ENCODE peak calls at places on chromosomes 6 and 20, in four cellular contexts. Q is HFFc6, F is iPS-NIHi11, V is mucosa of descending colon. H is an unnamed sample.
A peak's percentile ranks its signal among the peaks of the same experiment; 100 is the strongest.

GRCh38 chr6:34053721-34054120 is 92.2 kb downstream of the GRM4 start:
- DNase-seq in F (no peak), V (peak; percentile 54), Q (no peak), H (no peak)

GRCh38 chr20:43863821-43864544 is 50.7 kb upstream of the TOX2 start:
- DNase-seq in Q (no peak), F (no peak), V (no peak), H (no peak)

GRCh38 chr6:50128420-50129005 is 78.8 kb upstream of the DEFB112 start:
- DNase-seq in Q (peak; percentile 23), F (no peak), V (no peak), H (no peak)

GRCh38 chr6:35739645-35740517 is 3.0 kb downstream of the ARMC12 start:
- DNase-seq in Q (no peak), F (peak; percentile 42), V (no peak), H (no peak)

GRCh38 chr6:166073082-166073481 is 94.6 kb downstream of the TBXT start:
- DNase-seq in V (no peak), Q (no peak), F (no peak), H (no peak)

GRCh38 chr6:17768388-17768787 is 61.7 kb upstream of the NUP153 start:
- DNase-seq in Q (no peak), V (no peak), F (peak; percentile 59), H (no peak)

GRCh38 chr6:139370047-139370706 is 4.3 kb downstream of the CITED2 start:
- DNase-seq in Q (peak; percentile 82), V (no peak), F (no peak), H (no peak)

GRCh38 chr20:54267510-54268003 is 59.7 kb downstream of the PFDN4 start:
- DNase-seq in Q (peak; percentile 13), V (no peak), F (no peak), H (no peak)

GRCh38 chr20:9256359-9256758 is 187.5 kb downstream of the PLCB4 start:
- DNase-seq in Q (no peak), F (no peak), V (no peak), H (no peak)

GRCh38 chr6:3987072-3987471 is 91.9 kb downstream of the FAM217A start:
- DNase-seq in Q (peak; percentile 4), F (peak; percentile 26), V (peak; percentile 48), H (no peak)

GRCh38 chr6:25922301-25922700 is 8.2 kb downstream of the SLC17A2 start:
- DNase-seq in Q (no peak), F (no peak), V (no peak), H (no peak)

GRCh38 chr6:32337166-32337805 is 34.4 kb downstream of the TSBP1 start:
- DNase-seq in Q (no peak), V (no peak), F (no peak), H (no peak)

GRCh38 chr6:135334169-135334568 is 153.1 kb downstream of the MYB start:
- DNase-seq in Q (peak; percentile 18), V (no peak), F (no peak), H (no peak)

GRCh38 chr20:17615645-17616479 is 46.0 kb downstream of the DSTN start:
- DNase-seq in Q (no peak), V (peak; percentile 44), F (no peak), H (no peak)

GRCh38 chr6:3273707-3274521 is 15.2 kb downstream of the PSMG4 start:
- DNase-seq in V (no peak), Q (no peak), F (no peak), H (no peak)

GRCh38 chr6:71582820-71583219 is 294.2 kb downstream of the OGFRL1 start:
- DNase-seq in V (no peak), Q (no peak), F (no peak), H (no peak)

GRCh38 chr6:35651244-35651643 is 37.5 kb downstream of the FKBP5 start:
- DNase-seq in V (no peak), Q (no peak), F (no peak), H (no peak)

GRCh38 chr20:50067461-50067860 is 45.5 kb downstream of the UBE2V1 start:
- DNase-seq in Q (no peak), F (no peak), V (no peak), H (no peak)

GRCh38 chr6:45637611-45638257 is 260.0 kb upstream of the SUPT3H start:
- DNase-seq in F (no peak), Q (no peak), V (no peak), H (no peak)

GRCh38 chr6:15331629-15332241 is 85.9 kb downstream of the JARID2 start:
- DNase-seq in F (no peak), Q (no peak), V (no peak), H (no peak)

GRCh38 chr6:47252636-47253035 is 57.1 kb downstream of the TNFRSF21 start:
- DNase-seq in F (no peak), V (no peak), Q (no peak), H (no peak)

GRCh38 chr6:130426078-130426726 is 60.4 kb downstream of the TMEM200A start:
- DNase-seq in F (no peak), Q (peak; percentile 35), V (no peak), H (no peak)

GRCh38 chr6:70663881-70664466 is 3.7 kb upstream of the SMAP1 start:
- DNase-seq in F (no peak), V (no peak), Q (no peak), H (no peak)

GRCh38 chr6:111774346-111774703 is 98.9 kb downstream of the FYN start:
- DNase-seq in Q (no peak), V (no peak), F (no peak), H (no peak)

GRCh38 chr20:1001981-1002681 is at the start of gene RSPO4:
- DNase-seq in V (no peak), F (peak; percentile 81), Q (no peak), H (no peak)

GRCh38 chr6:31121131-31121790 is 1.0 kb upstream of the CDSN start:
- DNase-seq in F (no peak), Q (no peak), V (no peak), H (no peak)

GRCh38 chr6:159594106-159594749 is 98.8 kb downstream of the SOD2 start:
- DNase-seq in Q (peak; percentile 33), V (no peak), F (no peak), H (no peak)

GRCh38 chr20:63272105-63273078 is at the start of gene ARFGAP1:
- DNase-seq in F (peak; percentile 100), V (peak; percentile 92), Q (peak; percentile 79), H (peak; percentile 88)

GRCh38 chr20:16898433-16898832 is 150.3 kb downstream of the OTOR start:
- DNase-seq in V (no peak), F (no peak), Q (no peak), H (no peak)

GRCh38 chr20:55947701-55948100 is 57.6 kb downstream of the CBLN4 start:
- DNase-seq in F (no peak), Q (no peak), V (no peak), H (no peak)

GRCh38 chr6:63649847-63650265 is 14.3 kb downstream of the PHF3 start:
- DNase-seq in Q (no peak), V (no peak), F (no peak), H (no peak)

GRCh38 chr6:151293621-151294020 is 53.9 kb downstream of the AKAP12 start:
- DNase-seq in V (no peak), Q (no peak), F (no peak), H (no peak)

GRCh38 chr20:16283307-16283706 is 289.9 kb downstream of the KIF16B start:
- DNase-seq in Q (no peak), V (no peak), F (no peak), H (no peak)

H was measured in GM06990.